ENCODE peak calls at places on chromosomes 16 and 17, in ten cellular contexts. Z is EL; F is stimulated activated CD4-positive, alpha-beta T cell treated with anti-CD3 and anti-CD28 coated beads, TNF-alpha, amount 100 ng/mL, for 1 hour; Y is activated CD4-positive, alpha-beta memory T cell treated with anti-CD3 and anti-CD28 coated beads for 36 hours; P is stimulated activated CD8-positive, alpha-beta memory T cell treated with anti-CD3 and anti-CD28 coated beads, Interleukin-15, amount 100 ng/mL, for 48 hours; S is CD4-positive, CD25-positive, alpha-beta regulatory T cell; W is NCI-H1092 treated with DMSO at 0.1 percent for 48 hours; X is activated T-cell treated with anti-CD3 and anti-CD28 coated beads, Interleukin-2, amount 50 U/mL, for 1 hour; M is IMR-90; Q is NCI-H1417. A is an unnamed sample.

GRCh38 chr16:49631521-49632041 is 224.3 kb downstream of the ZNF423 start:
- DNase-seq in Z (peak), F (no peak), Y (no peak), P (no peak), S (no peak), W (no peak), X (no peak), M (peak), Q (no peak), A (no peak)

GRCh38 chr17:76492989-76493501 is 8.2 kb downstream of the RHBDF2 start:
- DNase-seq in Z (peak), F (no peak), Y (peak), P (peak), S (no peak), W (no peak), X (peak), M (peak), Q (peak), A (peak)

GRCh38 chr17:35166526-35166925 is 18.9 kb downstream of the UNC45B start:
- DNase-seq in Z (no peak), F (no peak), Y (no peak), P (no peak), S (no peak), W (no peak), X (no peak), M (no peak), Q (no peak), A (no peak)

GRCh38 chr17:7023576-7024401 is 939 bp downstream of the BCL6B start:
- DNase-seq in Z (peak), F (peak), Y (peak), P (peak), S (peak), W (peak), X (peak), M (peak), Q (peak), A (no peak)

GRCh38 chr16:50279142-50279865 is 13.0 kb downstream of the ADCY7 start:
- DNase-seq in Z (no peak), F (no peak), Y (no peak), P (no peak), S (no peak), W (no peak), X (no peak), M (no peak), Q (no peak), A (no peak)

GRCh38 chr17:50100921-50101345 is 5.8 kb downstream of the PDK2 start:
- DNase-seq in Z (no peak), F (no peak), Y (no peak), P (no peak), S (no peak), W (no peak), X (no peak), M (peak), Q (no peak), A (peak)

GRCh38 chr17:17096438-17097178 is 54.4 kb downstream of the MPRIP start:
- DNase-seq in Z (peak), F (no peak), Y (no peak), P (no peak), S (no peak), W (no peak), X (no peak), M (peak), Q (no peak), A (peak)

GRCh38 chr16:35525979-35526590 is 2066.7 kb downstream of the TP53TG3F start:
- DNase-seq in Z (no peak), F (no peak), Y (no peak), P (no peak), S (no peak), W (no peak), X (no peak), M (no peak), Q (peak), A (no peak)

GRCh38 chr16:12097523-12098428 is 121.2 kb downstream of the SNX29 start:
- DNase-seq in Z (no peak), F (no peak), Y (no peak), P (no peak), S (no peak), W (no peak), X (no peak), M (peak), Q (no peak), A (no peak)

GRCh38 chr17:61202564-61202963 is 197.1 kb upstream of the TBX2 start:
- DNase-seq in Z (peak), F (no peak), Y (no peak), P (no peak), S (no peak), W (no peak), X (no peak), M (peak), Q (no peak), A (peak)